ENCODE peak calls at places on chromosomes 11 and 22, in nine cellular contexts. One of them, this sample, is unnamed. For H3K27me3, the result is how much of the 10 kb centered on the place peaks cover.

GRCh38 chr22:44380716-44381500 is 68.2 kb upstream of the SHISAL1 start:
- DNase-seq in tibial artery: no peak
- DNase-seq in transverse colon: no peak
- DNase-seq in BE2C: no peak
- DNase-seq in Caco-2: no peak
- DNase-seq in CD8-positive, alpha-beta T cell: no peak
- DNase-seq in thoracic aorta: no peak
- DNase-seq in sigmoid colon: peak
- DNase-seq in right atrium auricular region: no peak
- DNase-seq in this sample: no peak

GRCh38 chr11:57775474-57775873 is 13.9 kb downstream of the CTNND1 start:
- DNase-seq in tibial artery: no peak
- DNase-seq in transverse colon: no peak
- DNase-seq in BE2C: no peak
- DNase-seq in Caco-2: no peak
- DNase-seq in CD8-positive, alpha-beta T cell: no peak
- DNase-seq in thoracic aorta: no peak
- DNase-seq in sigmoid colon: no peak
- DNase-seq in right atrium auricular region: no peak
- DNase-seq in this sample: no peak

GRCh38 chr11:11978792-11979486 is 29.5 kb downstream of the DKK3 start:
- DNase-seq in tibial artery: peak
- DNase-seq in transverse colon: peak
- DNase-seq in BE2C: peak
- DNase-seq in Caco-2: no peak
- DNase-seq in CD8-positive, alpha-beta T cell: no peak
- DNase-seq in thoracic aorta: no peak
- DNase-seq in sigmoid colon: peak
- DNase-seq in right atrium auricular region: peak
- DNase-seq in this sample: no peak

GRCh38 chr11:64655901-64656601 is 65.0 kb downstream of the SLC22A12 start:
- DNase-seq in tibial artery: no peak
- DNase-seq in transverse colon: no peak
- DNase-seq in BE2C: no peak
- DNase-seq in Caco-2: no peak
- DNase-seq in CD8-positive, alpha-beta T cell: no peak
- DNase-seq in thoracic aorta: no peak
- DNase-seq in sigmoid colon: no peak
- DNase-seq in right atrium auricular region: no peak
- DNase-seq in this sample: no peak

GRCh38 chr11:28701760-28702449 is 593.7 kb downstream of the METTL15 start:
- DNase-seq in tibial artery: no peak
- DNase-seq in transverse colon: no peak
- DNase-seq in BE2C: no peak
- DNase-seq in Caco-2: no peak
- DNase-seq in CD8-positive, alpha-beta T cell: no peak
- DNase-seq in thoracic aorta: no peak
- DNase-seq in sigmoid colon: no peak
- DNase-seq in right atrium auricular region: no peak
- DNase-seq in this sample: no peak

GRCh38 chr22:39956932-39957664 is 3.1 kb upstream of the TMA7B start:
- DNase-seq in tibial artery: no peak
- DNase-seq in transverse colon: no peak
- DNase-seq in BE2C: no peak
- DNase-seq in Caco-2: no peak
- DNase-seq in CD8-positive, alpha-beta T cell: no peak
- DNase-seq in thoracic aorta: no peak
- DNase-seq in sigmoid colon: no peak
- DNase-seq in right atrium auricular region: no peak
- DNase-seq in this sample: no peak

GRCh38 chr11:134911514-134912180 is 499.6 kb upstream of the B3GAT1 start:
- DNase-seq in tibial artery: no peak
- DNase-seq in transverse colon: peak
- DNase-seq in BE2C: no peak
- DNase-seq in Caco-2: no peak
- DNase-seq in CD8-positive, alpha-beta T cell: no peak
- DNase-seq in thoracic aorta: no peak
- DNase-seq in sigmoid colon: no peak
- DNase-seq in right atrium auricular region: no peak
- DNase-seq in this sample: no peak

GRCh38 chr11:104946907-104947306 is 21.5 kb downstream of the CASP4 start:
- DNase-seq in tibial artery: no peak
- DNase-seq in transverse colon: no peak
- DNase-seq in BE2C: peak
- DNase-seq in Caco-2: no peak
- DNase-seq in CD8-positive, alpha-beta T cell: no peak
- DNase-seq in thoracic aorta: no peak
- DNase-seq in sigmoid colon: no peak
- DNase-seq in right atrium auricular region: no peak
- DNase-seq in this sample: no peak

GRCh38 chr22:37827056-37827455 is 3.9 kb downstream of the GALR3 start:
- DNase-seq in tibial artery: no peak
- DNase-seq in transverse colon: no peak
- DNase-seq in BE2C: no peak
- DNase-seq in Caco-2: no peak
- DNase-seq in CD8-positive, alpha-beta T cell: no peak
- DNase-seq in thoracic aorta: no peak
- DNase-seq in sigmoid colon: peak
- DNase-seq in right atrium auricular region: no peak
- DNase-seq in this sample: no peak

GRCh38 chr11:26134481-26135355 is 197.2 kb upstream of the ANO3 start:
- DNase-seq in tibial artery: no peak
- DNase-seq in transverse colon: no peak
- DNase-seq in BE2C: peak
- DNase-seq in Caco-2: no peak
- DNase-seq in CD8-positive, alpha-beta T cell: no peak
- DNase-seq in thoracic aorta: no peak
- DNase-seq in sigmoid colon: no peak
- DNase-seq in right atrium auricular region: no peak
- DNase-seq in this sample: no peak

GRCh38 chr11:75350743-75351540 is 519 bp downstream of the ARRB1 start:
- DNase-seq in tibial artery: peak
- DNase-seq in transverse colon: peak
- DNase-seq in BE2C: peak
- DNase-seq in Caco-2: no peak
- DNase-seq in CD8-positive, alpha-beta T cell: peak
- DNase-seq in thoracic aorta: no peak
- DNase-seq in sigmoid colon: peak
- DNase-seq in right atrium auricular region: no peak
- DNase-seq in this sample: no peak
- TF ChIP-seq CTCF in tibial artery: no peak
- TF ChIP-seq CTCF in transverse colon: no peak
- TF ChIP-seq CTCF in BE2C: peak
- TF ChIP-seq CTCF in Caco-2: no peak
- TF ChIP-seq CTCF in CD8-positive, alpha-beta T cell: peak
- TF ChIP-seq CTCF in thoracic aorta: no peak
- TF ChIP-seq CTCF in sigmoid colon: no peak
- TF ChIP-seq CTCF in right atrium auricular region: no peak
- TF ChIP-seq CTCF in this sample: peak

GRCh38 chr11:46279393-46280099 is 2.1 kb downstream of the CREB3L1 start:
- DNase-seq in tibial artery: no peak
- DNase-seq in transverse colon: peak
- DNase-seq in BE2C: no peak
- DNase-seq in Caco-2: no peak
- DNase-seq in CD8-positive, alpha-beta T cell: no peak
- DNase-seq in thoracic aorta: no peak
- DNase-seq in sigmoid colon: peak
- DNase-seq in right atrium auricular region: peak
- DNase-seq in this sample: no peak

GRCh38 chr11:46277313-46277622 is 194 bp upstream of the CREB3L1 start:
- DNase-seq in tibial artery: no peak
- DNase-seq in transverse colon: no peak
- DNase-seq in BE2C: no peak
- DNase-seq in Caco-2: no peak
- DNase-seq in CD8-positive, alpha-beta T cell: no peak
- DNase-seq in thoracic aorta: no peak
- DNase-seq in sigmoid colon: peak
- DNase-seq in right atrium auricular region: no peak
- DNase-seq in this sample: no peak

GRCh38 chr11:46278387-46279173 is 1.1 kb downstream of the CREB3L1 start:
- DNase-seq in tibial artery: no peak
- DNase-seq in transverse colon: peak
- DNase-seq in BE2C: no peak
- DNase-seq in Caco-2: peak
- DNase-seq in CD8-positive, alpha-beta T cell: peak
- DNase-seq in thoracic aorta: no peak
- DNase-seq in sigmoid colon: peak
- DNase-seq in right atrium auricular region: no peak
- DNase-seq in this sample: no peak

GRCh38 chr11:46275964-46276641 is 1.4 kb upstream of the CREB3L1 start:
- DNase-seq in tibial artery: no peak
- DNase-seq in transverse colon: peak
- DNase-seq in BE2C: no peak
- DNase-seq in Caco-2: peak
- DNase-seq in CD8-positive, alpha-beta T cell: no peak
- DNase-seq in thoracic aorta: no peak
- DNase-seq in sigmoid colon: no peak
- DNase-seq in right atrium auricular region: no peak
- DNase-seq in this sample: no peak

GRCh38 chr11:46277623-46278386 is at the start of gene CREB3L1:
- DNase-seq in tibial artery: no peak
- DNase-seq in transverse colon: peak
- DNase-seq in BE2C: peak
- DNase-seq in Caco-2: peak
- DNase-seq in CD8-positive, alpha-beta T cell: no peak
- DNase-seq in thoracic aorta: no peak
- DNase-seq in sigmoid colon: peak
- DNase-seq in right atrium auricular region: no peak
- DNase-seq in this sample: no peak
- H3K4me3 ChIP-seq in tibial artery: peak
- H3K4me3 ChIP-seq in transverse colon: peak
- H3K4me3 ChIP-seq in BE2C: peak
- H3K4me3 ChIP-seq in Caco-2: peak
- H3K4me3 ChIP-seq in CD8-positive, alpha-beta T cell: no peak
- H3K4me3 ChIP-seq in thoracic aorta: peak
- H3K4me3 ChIP-seq in sigmoid colon: peak
- H3K4me3 ChIP-seq in right atrium auricular region: peak
- H3K4me3 ChIP-seq in this sample: peak

DNA sequence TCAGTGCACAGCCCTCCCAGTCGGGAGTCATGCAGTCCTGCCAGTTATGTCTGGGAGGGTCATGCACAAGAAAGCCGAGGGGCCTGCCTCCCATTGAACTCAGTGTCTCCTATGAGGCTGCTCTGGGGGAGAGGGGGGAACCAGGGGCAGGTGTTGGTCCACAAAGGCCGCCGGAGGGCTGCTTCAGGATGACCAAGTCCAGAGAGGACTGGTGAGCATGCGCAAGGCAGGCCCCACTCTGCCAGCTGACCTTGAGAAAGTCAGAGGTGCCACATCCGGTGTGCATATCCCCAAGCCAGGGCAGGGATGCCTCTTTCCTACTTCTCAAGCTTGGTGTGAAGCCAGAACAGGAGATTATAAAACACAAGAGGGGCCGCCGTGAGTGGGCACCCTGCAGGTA is 4.4 kb downstream of the SCN4B start:
- DNase-seq in tibial artery: no peak
- DNase-seq in transverse colon: no peak
- DNase-seq in BE2C: no peak
- DNase-seq in Caco-2: no peak
- DNase-seq in CD8-positive, alpha-beta T cell: no peak
- DNase-seq in thoracic aorta: no peak
- DNase-seq in sigmoid colon: no peak
- DNase-seq in right atrium auricular region: no peak
- DNase-seq in this sample: no peak
- H3K27me3 ChIP-seq in tibial artery: half or more
- H3K27me3 ChIP-seq in transverse colon: half or more
- H3K27me3 ChIP-seq in BE2C: under half
- H3K27me3 ChIP-seq in Caco-2: under half
- H3K27me3 ChIP-seq in CD8-positive, alpha-beta T cell: under half
- H3K27me3 ChIP-seq in thoracic aorta: under half
- H3K27me3 ChIP-seq in sigmoid colon: under half
- H3K27me3 ChIP-seq in right atrium auricular region: under half
- H3K27me3 ChIP-seq in this sample: under half

DNA sequence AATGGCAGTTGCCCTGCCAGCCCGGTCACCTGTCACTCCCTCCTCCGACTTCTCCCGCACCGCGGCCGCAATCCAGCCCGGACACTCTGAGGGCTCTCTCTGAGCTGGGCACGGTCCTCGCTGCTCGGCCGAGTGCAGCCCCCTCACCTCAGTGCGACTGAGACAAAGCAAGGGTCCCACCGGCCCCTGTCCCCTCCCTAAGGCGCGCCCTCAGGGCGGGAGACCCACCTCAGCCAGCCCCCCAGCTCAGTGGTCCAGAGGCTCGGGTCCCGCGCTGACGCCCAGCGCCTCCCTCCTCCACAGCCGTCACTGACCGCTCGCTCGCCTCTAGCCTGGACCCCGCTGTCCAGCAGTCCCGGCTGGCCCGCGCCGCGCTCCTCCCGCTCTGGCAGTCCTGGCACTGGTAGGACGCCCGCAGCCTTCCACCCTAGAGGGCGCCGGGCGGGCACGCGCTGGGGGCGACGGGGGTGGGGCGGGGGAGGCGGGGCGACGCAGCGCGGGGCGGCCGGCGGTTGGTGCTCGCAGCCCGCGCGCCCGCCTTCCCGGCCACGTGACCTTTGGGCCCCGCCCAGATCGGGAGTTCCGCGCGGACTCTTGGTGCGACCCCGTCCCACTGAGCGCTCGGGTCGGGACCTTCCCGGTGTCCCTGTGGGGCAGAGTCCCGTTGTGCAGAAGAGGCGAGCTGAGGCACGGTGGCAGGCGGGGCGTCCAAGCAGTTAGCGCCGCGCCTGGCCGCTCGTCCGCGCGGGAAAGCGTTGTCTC is 7.9 kb upstream of the L3MBTL2 start:
- DNase-seq in tibial artery: peak
- DNase-seq in transverse colon: peak
- DNase-seq in BE2C: peak
- DNase-seq in Caco-2: peak
- DNase-seq in CD8-positive, alpha-beta T cell: peak
- DNase-seq in thoracic aorta: peak
- DNase-seq in sigmoid colon: peak
- DNase-seq in right atrium auricular region: peak
- DNase-seq in this sample: no peak
- TF ChIP-seq CTCF in tibial artery: no peak
- TF ChIP-seq CTCF in transverse colon: no peak
- TF ChIP-seq CTCF in BE2C: no peak
- TF ChIP-seq CTCF in Caco-2: no peak
- TF ChIP-seq CTCF in CD8-positive, alpha-beta T cell: no peak
- TF ChIP-seq CTCF in thoracic aorta: peak
- TF ChIP-seq CTCF in sigmoid colon: no peak
- TF ChIP-seq CTCF in right atrium auricular region: no peak
- TF ChIP-seq CTCF in this sample: peak

DNA sequence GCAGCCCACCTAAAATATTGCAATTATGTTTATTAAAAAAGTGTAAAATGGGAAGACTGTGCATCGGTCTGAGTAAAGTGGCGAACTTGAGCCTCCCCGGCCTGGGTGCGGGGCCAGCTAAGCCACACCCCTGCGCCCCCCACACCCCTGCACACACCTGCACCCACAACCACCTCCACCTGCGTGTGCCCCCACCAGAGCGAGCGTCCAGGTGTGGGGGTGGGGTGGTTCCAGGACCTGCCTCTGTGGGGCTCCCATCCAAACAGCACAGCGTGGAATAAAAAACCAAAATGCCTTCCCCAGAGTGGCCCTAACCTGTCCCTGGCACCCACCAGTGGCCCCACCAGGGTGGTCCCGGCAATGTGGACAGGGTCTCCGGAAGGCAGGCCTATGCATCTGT is 30.1 kb upstream of the CARS1 start:
- DNase-seq in tibial artery: no peak
- DNase-seq in transverse colon: no peak
- DNase-seq in BE2C: no peak
- DNase-seq in Caco-2: no peak
- DNase-seq in CD8-positive, alpha-beta T cell: no peak
- DNase-seq in thoracic aorta: no peak
- DNase-seq in sigmoid colon: no peak
- DNase-seq in right atrium auricular region: no peak
- DNase-seq in this sample: no peak
- H3K4me3 ChIP-seq in tibial artery: no peak
- H3K4me3 ChIP-seq in transverse colon: no peak
- H3K4me3 ChIP-seq in BE2C: no peak
- H3K4me3 ChIP-seq in Caco-2: no peak
- H3K4me3 ChIP-seq in CD8-positive, alpha-beta T cell: no peak
- H3K4me3 ChIP-seq in thoracic aorta: no peak
- H3K4me3 ChIP-seq in sigmoid colon: no peak
- H3K4me3 ChIP-seq in right atrium auricular region: no peak
- H3K4me3 ChIP-seq in this sample: no peak

This sample was measured in BJ.